ENCODE peak calls at places on chromosomes 1 and 21, in five cellular contexts. T, V, U, P and N are unnamed samples. For H3K9me3 and H3K4me1, the result is how much of the 10 kb centered on the place peaks cover.

GRCh38 chr1:45583264-45583665 is 576 bp upstream of the NASP start:
- DNase-seq in V (peak), U (peak), T (peak), P (peak), N (peak)

GRCh38 chr1:9293512-9294439 is 1.1 kb downstream of the SPSB1 start:
- DNase-seq in U (peak), P (no peak), T (no peak), V (peak), N (no peak)

GRCh38 chr1:99292946-99293345 is 28.7 kb downstream of the PLPPR4 start:
- DNase-seq in P (no peak), V (no peak), T (no peak), U (no peak), N (no peak)

GRCh38 chr21:34933609-34934345 is 115.3 kb downstream of the RUNX1 start:
- DNase-seq in P (no peak), T (no peak), V (peak), U (no peak), N (no peak)

GRCh38 chr21:15003463-15004135 is 61.2 kb downstream of the NRIP1 start:
- DNase-seq in V (no peak), P (no peak), T (no peak), U (no peak), N (no peak)

GRCh38 chr21:31182231-31183129 is 144.2 kb upstream of the KRTAP19-8 start:
- DNase-seq in V (no peak), T (no peak), P (no peak), U (no peak), N (no peak)

GRCh38 chr1:19338323-19338762 is 26.2 kb downstream of the SLC66A1 start:
- DNase-seq in V (no peak), U (no peak), P (no peak), T (no peak), N (no peak)

GRCh38 chr1:244653439-244654283 is 735 bp downstream of the DESI2 start:
- DNase-seq in T (no peak), V (peak), U (no peak), P (no peak), N (no peak)

GRCh38 chr21:25453524-25453923 is 153.8 kb downstream of the MRPL39 start:
- DNase-seq in T (no peak), V (no peak), U (no peak), P (no peak), N (no peak)

GRCh38 chr21:46256501-46256994 is 28.0 kb upstream of the LSS start:
- DNase-seq in U (no peak), T (no peak), V (no peak), P (peak), N (no peak)

GRCh38 chr21:41929248-41929647 is 24.6 kb downstream of the C2CD2 start:
- DNase-seq in P (no peak), V (no peak), U (no peak), T (no peak), N (no peak)

GRCh38 chr1:53286950-53287349 is 40.9 kb downstream of the LRP8 start:
- DNase-seq in T (no peak), U (no peak), V (no peak), P (no peak), N (no peak)

GRCh38 chr21:36030581-36031189 is 29.6 kb downstream of the SETD4 start:
- DNase-seq in V (no peak), U (no peak), P (no peak), T (no peak), N (no peak)

GRCh38 chr1:230094746-230095145 is 27.7 kb downstream of the GALNT2 start:
- DNase-seq in V (no peak), P (no peak), T (no peak), U (no peak), N (no peak)

GRCh38 chr1:187471555-187471954 is 642.8 kb downstream of the PLA2G4A start:
- DNase-seq in P (no peak), T (no peak), V (no peak), U (no peak), N (no peak)

GRCh38 chr1:96116707-96117106 is 604.9 kb upstream of the PTBP2 start:
- DNase-seq in V (no peak), P (no peak), U (no peak), T (no peak), N (no peak)

GRCh38 chr1:235775461-235775860 is 91.2 kb downstream of the LYST start:
- DNase-seq in U (no peak), T (no peak), V (no peak), P (no peak), N (no peak)

GRCh38 chr21:29091032-29091431 is 17.6 kb upstream of the CCT8 start:
- DNase-seq in U (no peak), T (no peak), V (no peak), P (no peak), N (no peak)

GRCh38 chr21:25822981-25823380 is 88.2 kb downstream of the GABPA start:
- DNase-seq in T (no peak), V (peak), P (no peak), U (no peak), N (no peak)

GRCh38 chr21:24545807-24546361 is 1061.4 kb downstream of the MRPL39 start:
- DNase-seq in V (no peak), T (no peak), P (peak), U (no peak), N (no peak)

GRCh38 chr1:90707363-90707710 is 9.8 kb downstream of the BARHL2 start:
- DNase-seq in U (peak), T (no peak), P (no peak), V (no peak), N (no peak)

GRCh38 chr1:240683576-240683975 is 71.6 kb upstream of the GREM2 start:
- DNase-seq in P (no peak), U (no peak), T (peak), V (no peak), N (no peak)

GRCh38 chr1:9580942-9581341 is 7.8 kb upstream of the TMEM201 start:
- DNase-seq in T (no peak), P (no peak), V (no peak), U (no peak), N (no peak)

GRCh38 chr1:244456586-244456985 is 4.5 kb upstream of the CATSPERE start:
- DNase-seq in T (no peak), P (no peak), V (no peak), U (no peak), N (no peak)

GRCh38 chr1:243325305-243325890 is 69.6 kb downstream of the SDCCAG8 start:
- DNase-seq in V (peak), U (no peak), P (no peak), T (no peak), N (no peak)

GRCh38 chr1:31397360-31398095 is 15.5 kb upstream of the SERINC2 start:
- DNase-seq in U (no peak), V (no peak), P (no peak), T (no peak), N (no peak)

GRCh38 chr21:25385912-25386474 is 221.3 kb downstream of the MRPL39 start:
- DNase-seq in P (no peak), V (peak), U (peak), T (no peak), N (no peak)

DNA sequence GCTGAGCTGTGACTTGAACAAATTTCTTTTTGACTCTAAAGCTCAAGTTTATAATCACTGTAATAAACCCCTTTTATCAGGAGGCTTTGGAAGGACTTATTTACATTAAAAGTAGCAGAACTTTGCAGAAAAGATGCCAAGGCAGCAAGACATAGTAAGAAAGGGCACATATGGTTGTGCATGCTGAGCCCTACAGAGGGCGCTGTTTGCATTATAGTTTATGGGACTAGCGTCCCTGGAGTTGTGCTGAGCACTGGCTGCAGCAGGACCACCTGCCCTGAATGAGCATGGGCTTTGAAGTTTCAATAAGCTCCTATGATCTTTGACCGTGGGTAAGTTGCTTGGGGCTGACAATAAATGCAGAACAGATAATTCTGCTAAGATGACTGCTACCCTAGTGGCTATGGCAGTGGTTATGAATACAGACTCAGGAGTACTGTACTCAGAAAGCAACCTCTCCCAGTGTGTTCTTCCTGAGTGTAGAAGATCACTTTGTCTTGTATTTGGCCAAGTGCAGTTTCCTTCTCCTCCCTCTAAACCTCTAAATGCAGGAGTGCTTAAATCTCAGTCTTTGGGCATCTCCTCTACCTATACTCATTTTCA is 45.4 kb upstream of the USP1 start:
- DNase-seq in V (peak), T (no peak), U (no peak), P (no peak), N (no peak)
- TF ChIP-seq CTCF in V (peak), T (peak), U (no peak), P (peak), N (no peak)

GRCh38 chr1:196902344-196902743 is 14.5 kb downstream of the CFHR4 start:
- DNase-seq in T (no peak), P (no peak), V (no peak), U (no peak), N (no peak)
- H3K9me3 ChIP-seq in T (under half), P (under half), V (under half), U (under half), N (under half)

GRCh38 chr1:111624382-111624781 is 4.8 kb downstream of the RAP1A start:
- DNase-seq in T (no peak), P (no peak), U (no peak), V (no peak), N (no peak)

GRCh38 chr1:111625263-111625662 is 5.7 kb downstream of the RAP1A start:
- DNase-seq in U (no peak), T (no peak), P (no peak), V (no peak), N (no peak)

GRCh38 chr1:111629190-111629954 is 9.8 kb downstream of the RAP1A start:
- DNase-seq in V (no peak), U (no peak), P (no peak), T (no peak), N (no peak)

GRCh38 chr1:111631502-111631901 is 11.9 kb downstream of the RAP1A start:
- DNase-seq in V (no peak), P (no peak), U (no peak), T (no peak), N (no peak)

GRCh38 chr1:111628153-111628552 is 8.6 kb downstream of the RAP1A start:
- DNase-seq in V (no peak), T (no peak), U (no peak), P (no peak), N (no peak)
- H3K4me1 ChIP-seq in V (under half), T (half or more), U (half or more), P (under half), N (under half)

GRCh38 chr21:44950351-44950750 is 10.5 kb downstream of the SLX9 start:
- DNase-seq in T (peak), P (no peak), U (no peak), V (no peak), N (no peak)

GRCh38 chr21:44949161-44950015 is 9.6 kb downstream of the SLX9 start:
- DNase-seq in V (peak), P (peak), U (peak), T (peak), N (peak)

GRCh38 chr21:44951186-44951915 is 11.5 kb downstream of the SLX9 start:
- DNase-seq in U (no peak), P (no peak), V (no peak), T (peak), N (no peak)

GRCh38 chr21:44948426-44949120 is 8.7 kb downstream of the SLX9 start:
- DNase-seq in T (peak), V (no peak), U (no peak), P (no peak), N (no peak)

DNA sequence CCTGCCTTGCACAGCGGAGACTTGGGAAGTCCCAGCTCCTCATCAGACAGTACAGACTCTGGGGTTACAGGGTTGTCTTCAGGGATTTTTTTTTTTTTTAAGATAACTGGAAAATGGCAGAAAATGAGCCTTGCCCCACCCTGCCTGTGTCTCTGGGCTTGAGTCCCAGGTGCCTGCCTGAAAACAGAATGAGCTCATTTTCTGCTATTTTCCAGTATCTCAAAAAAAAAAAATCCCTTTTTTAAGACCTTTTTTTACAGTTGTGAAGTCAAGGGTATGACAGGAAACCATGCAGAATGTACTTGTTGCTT is 10.1 kb downstream of the SLX9 start:
- DNase-seq in V (no peak), U (no peak), T (no peak), P (no peak), N (no peak)
- TF ChIP-seq CTCF in V (no peak), U (no peak), T (no peak), P (no peak), N (no peak)

DNA sequence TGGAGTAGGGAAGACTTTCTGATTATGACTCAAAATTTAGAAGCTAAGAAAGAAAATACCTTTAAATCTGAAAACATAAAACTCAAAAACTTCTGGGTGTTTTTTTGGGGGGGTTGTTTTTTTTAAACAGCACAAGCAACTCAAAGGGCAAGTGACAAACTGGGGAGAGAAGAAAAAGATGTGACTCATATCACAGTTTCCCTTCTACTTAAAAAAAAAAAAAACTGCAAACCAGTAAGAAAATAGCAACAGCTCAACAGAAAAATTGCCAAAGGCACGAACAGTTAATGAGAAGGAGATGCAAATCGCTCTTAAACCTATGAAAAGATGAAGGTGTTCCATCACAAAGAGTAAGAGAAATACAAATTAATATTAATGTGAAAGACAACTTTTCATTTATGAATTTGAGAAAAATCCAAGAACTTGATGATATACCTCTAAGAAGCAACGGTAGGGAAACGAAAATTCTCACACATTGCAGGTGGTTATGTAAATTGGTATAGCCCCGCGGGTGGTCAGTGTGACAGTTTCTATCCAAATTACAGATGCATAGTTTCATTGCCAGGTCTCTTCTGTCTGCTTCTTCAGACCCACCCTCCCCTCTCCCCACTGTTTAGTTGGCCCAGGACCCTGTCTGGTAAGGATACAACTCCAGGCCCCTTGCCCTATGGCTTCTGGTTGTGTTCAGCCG is 9.0 kb downstream of the IFNAR2 start:
- DNase-seq in P (no peak), T (no peak), V (peak), U (no peak), N (no peak)
- H3K9me3 ChIP-seq in P (under half), T (under half), V (under half), U (under half), N (under half)

GRCh38 chr1:54354899-54355298 is 51.3 kb downstream of the SSBP3 start:
- DNase-seq in T (no peak), P (no peak), U (no peak), V (no peak), N (no peak)
- H3K4me1 ChIP-seq in T (half or more), P (half or more), U (half or more), V (under half), N (under half)